ENCODE peak calls at places on chromosome 6, in eight cellular contexts. O, N, A, F, B, J, Y and E are unnamed samples.

GRCh38 chr6:76230711-76231110 is 158.2 kb upstream of the IMPG1 start:
- DNase-seq in O (no peak), N (no peak), A (no peak), F (no peak), B (no peak), J (no peak), Y (no peak), E (no peak)

GRCh38 chr6:56416247-56416646 is 168.9 kb upstream of the COL21A1 start:
- DNase-seq in O (no peak), N (no peak), A (peak; percentile 26), F (no peak), B (no peak), J (no peak), Y (peak; percentile 68), E (no peak)

GRCh38 chr6:97563529-97563928 is 280.5 kb upstream of the MMS22L start:
- DNase-seq in O (no peak), N (no peak), A (no peak), F (no peak), B (no peak), J (no peak), Y (no peak), E (no peak)

GRCh38 chr6:41921712-41921998 is 356 bp downstream of the BYSL start:
- DNase-seq in O (no peak), N (no peak), A (no peak), F (no peak), B (no peak), J (no peak), Y (no peak), E (no peak)

GRCh38 chr6:3421763-3422456 is 34.9 kb downstream of the SLC22A23 start:
- DNase-seq in O (no peak), N (no peak), A (peak; percentile 62), F (no peak), B (peak; percentile 36), J (no peak), Y (peak; percentile 83), E (peak; percentile 80)

GRCh38 chr6:53984163-53984562 is 127.1 kb upstream of the MLIP start:
- DNase-seq in O (no peak), N (no peak), A (peak; percentile 94), F (no peak), B (no peak), J (no peak), Y (peak; percentile 99), E (peak; percentile 97)

GRCh38 chr6:166957087-166957804 is 896 bp upstream of the RNASET2 start:
- DNase-seq in O (peak; percentile 88), N (peak; percentile 43), A (no peak), F (peak; percentile 66), B (peak; percentile 39), J (peak; percentile 56), Y (no peak), E (no peak)

GRCh38 chr6:143236151-143236788 is 175.6 kb downstream of the AIG1 start:
- DNase-seq in O (no peak), N (no peak), A (peak; percentile 31), F (peak; percentile 73), B (no peak), J (no peak), Y (peak; percentile 21), E (no peak)

GRCh38 chr6:35425284-35425683 is 26.9 kb upstream of the FANCE start:
- DNase-seq in O (no peak), N (no peak), A (peak; percentile 96), F (no peak), B (no peak), J (no peak), Y (peak; percentile 98), E (peak; percentile 91)

GRCh38 chr6:1739680-1740079 is 130.0 kb downstream of the FOXC1 start:
- DNase-seq in O (no peak), N (no peak), A (no peak), F (no peak), B (no peak), J (no peak), Y (no peak), E (no peak)

GRCh38 chr6:84575264-84575663 is 189.1 kb downstream of the TBX18 start:
- DNase-seq in O (no peak), N (no peak), A (no peak), F (no peak), B (no peak), J (no peak), Y (peak; percentile 81), E (peak; percentile 26)

GRCh38 chr6:150654671-150655070 is 55.0 kb downstream of the PLEKHG1 start:
- DNase-seq in O (no peak), N (no peak), A (no peak), F (no peak), B (no peak), J (no peak), Y (no peak), E (no peak)

GRCh38 chr6:154614641-154615040 is 104.2 kb upstream of the CNKSR3 start:
- DNase-seq in O (no peak), N (no peak), A (no peak), F (no peak), B (no peak), J (no peak), Y (no peak), E (no peak)

GRCh38 chr6:38114976-38115632 is 295.6 kb downstream of the ZFAND3 start:
- DNase-seq in O (no peak), N (no peak), A (peak; percentile 57), F (no peak), B (no peak), J (no peak), Y (no peak), E (no peak)

GRCh38 chr6:133837801-133838349 is 51.0 kb upstream of the TCF21 start:
- DNase-seq in O (peak; percentile 87), N (peak; percentile 74), A (no peak), F (peak; percentile 59), B (peak; percentile 32), J (no peak), Y (peak; percentile 14), E (peak; percentile 35)

GRCh38 chr6:27866370-27867050 is 45.7 kb downstream of the OR2B2 start:
- DNase-seq in O (no peak), N (no peak), A (peak; percentile 68), F (no peak), B (no peak), J (no peak), Y (peak; percentile 72), E (peak; percentile 38)

GRCh38 chr6:15615837-15616236 is 47.0 kb downstream of the DTNBP1 start:
- DNase-seq in O (no peak), N (no peak), A (peak; percentile 40), F (no peak), B (no peak), J (no peak), Y (peak; percentile 11), E (no peak)

GRCh38 chr6:33962186-33962585 is 158.4 kb upstream of the MLN start:
- DNase-seq in O (peak; percentile 28), N (no peak), A (peak; percentile 15), F (no peak), B (no peak), J (no peak), Y (peak; percentile 17), E (no peak)

GRCh38 chr6:5025911-5026819 is 22.3 kb upstream of the RPP40 start:
- DNase-seq in O (peak; percentile 72), N (peak; percentile 34), A (peak; percentile 30), F (peak; percentile 67), B (peak; percentile 81), J (peak; percentile 58), Y (peak; percentile 51), E (peak; percentile 6)

GRCh38 chr6:44630125-44631028 is 242.9 kb downstream of the CDC5L start:
- DNase-seq in O (no peak), N (no peak), A (peak; percentile 51), F (no peak), B (no peak), J (peak; percentile 13), Y (peak; percentile 78), E (peak; percentile 53)

GRCh38 chr6:149852180-149852579 is 12.0 kb downstream of the LRP11 start:
- DNase-seq in O (peak; percentile 80), N (no peak), A (peak; percentile 62), F (peak; percentile 72), B (no peak), J (no peak), Y (peak; percentile 84), E (peak; percentile 41)

GRCh38 chr6:144647971-144648651 is 363.0 kb downstream of the UTRN start:
- DNase-seq in O (no peak), N (no peak), A (no peak), F (no peak), B (no peak), J (no peak), Y (no peak), E (no peak)
- TF ChIP-seq CTCF in O (no peak), N (no peak), A (no peak), F (no peak), B (no peak), J (no peak), Y (no peak), E (peak; percentile 3)

GRCh38 chr6:144835322-144835721 is 550.2 kb downstream of the UTRN start:
- DNase-seq in O (no peak), N (no peak), A (no peak), F (no peak), B (no peak), J (no peak), Y (no peak), E (no peak)

GRCh38 chr6:144834426-144835038 is 549.4 kb downstream of the UTRN start:
- DNase-seq in O (no peak), N (no peak), A (no peak), F (no peak), B (no peak), J (no peak), Y (no peak), E (no peak)
- H3K36me3 ChIP-seq in O (peaks cover 88% of the 10 kb centered on the region), N (no peaks in the 10 kb centered on the region), A (peaks cover 18% of the 10 kb centered on the region), F (peaks cover 52% of the 10 kb centered on the region), B (no peaks in the 10 kb centered on the region), J (no peaks in the 10 kb centered on the region), Y (peaks cover 2% of the 10 kb centered on the region), E (peaks cover 5% of the 10 kb centered on the region)

GRCh38 chr6:160055813-160056212 is 65.8 kb upstream of the SLC22A1 start:
- DNase-seq in O (no peak), N (no peak), A (no peak), F (no peak), B (peak; percentile 53), J (peak; percentile 67), Y (no peak), E (no peak)
- TF ChIP-seq CTCF in O (no peak), N (no peak), A (no peak), F (no peak), B (no peak), J (no peak), Y (no peak), E (no peak)

GRCh38 chr6:170360476-170360875 is 53.9 kb downstream of the FAM120B start:
- DNase-seq in O (no peak), N (no peak), A (peak; percentile 25), F (no peak), B (no peak), J (no peak), Y (peak; percentile 24), E (peak; percentile 12)
- H3K36me3 ChIP-seq in O (peaks cover 58% of the 10 kb centered on the region), N (no peaks in the 10 kb centered on the region), A (peaks cover 41% of the 10 kb centered on the region), F (peaks cover 56% of the 10 kb centered on the region), B (no peaks in the 10 kb centered on the region), J (no peaks in the 10 kb centered on the region), Y (peaks cover 3% of the 10 kb centered on the region), E (peaks cover 19% of the 10 kb centered on the region)